ENCODE peak calls at places on chromosomes 13 and 19, in six cellular contexts. One of them, this sample, is unnamed.

GRCh38 chr13:55345197-55345596 is 1795.5 kb upstream of the PRR20A start:
- DNase-seq in CD8-positive, alpha-beta memory T cell: no peak
- DNase-seq in adrenal gland: no peak
- DNase-seq in iPS-NIHi11: no peak
- DNase-seq in activated naive CD4-positive, alpha-beta T cell: no peak
- DNase-seq in tibial artery: no peak
- DNase-seq in this sample: no peak

GRCh38 chr19:35251456-35251855 is 2.7 kb downstream of the LSR start:
- DNase-seq in activated naive CD4-positive, alpha-beta T cell: no peak
- DNase-seq in tibial artery: no peak
- DNase-seq in adrenal gland: no peak
- DNase-seq in iPS-NIHi11: no peak
- DNase-seq in CD8-positive, alpha-beta memory T cell: no peak
- DNase-seq in this sample: no peak

GRCh38 chr13:108679989-108680388 is 50.6 kb downstream of the MYO16 start:
- DNase-seq in iPS-NIHi11: no peak
- DNase-seq in adrenal gland: no peak
- DNase-seq in tibial artery: no peak
- DNase-seq in activated naive CD4-positive, alpha-beta T cell: no peak
- DNase-seq in CD8-positive, alpha-beta memory T cell: no peak
- DNase-seq in this sample: no peak

GRCh38 chr19:18543814-18544475 is 572 bp upstream of the FKBP8 start:
- DNase-seq in tibial artery: no peak
- DNase-seq in CD8-positive, alpha-beta memory T cell: peak
- DNase-seq in activated naive CD4-positive, alpha-beta T cell: no peak
- DNase-seq in adrenal gland: peak
- DNase-seq in iPS-NIHi11: peak
- DNase-seq in this sample: peak

GRCh38 chr19:14031719-14032480 is at the start of gene IL27RA:
- DNase-seq in activated naive CD4-positive, alpha-beta T cell: peak
- DNase-seq in adrenal gland: peak
- DNase-seq in CD8-positive, alpha-beta memory T cell: peak
- DNase-seq in tibial artery: peak
- DNase-seq in iPS-NIHi11: peak
- DNase-seq in this sample: peak

GRCh38 chr13:79432992-79433391 is 26.9 kb upstream of the RBM26 start:
- DNase-seq in activated naive CD4-positive, alpha-beta T cell: no peak
- DNase-seq in iPS-NIHi11: no peak
- DNase-seq in adrenal gland: no peak
- DNase-seq in CD8-positive, alpha-beta memory T cell: no peak
- DNase-seq in tibial artery: no peak
- DNase-seq in this sample: no peak

GRCh38 chr19:4967738-4968461 is 1.0 kb upstream of the KDM4B start:
- DNase-seq in adrenal gland: no peak
- DNase-seq in iPS-NIHi11: no peak
- DNase-seq in tibial artery: no peak
- DNase-seq in CD8-positive, alpha-beta memory T cell: no peak
- DNase-seq in activated naive CD4-positive, alpha-beta T cell: no peak
- DNase-seq in this sample: no peak

GRCh38 chr19:46665072-46665471 is 4.1 kb upstream of the DACT3 start:
- DNase-seq in activated naive CD4-positive, alpha-beta T cell: no peak
- DNase-seq in iPS-NIHi11: no peak
- DNase-seq in tibial artery: no peak
- DNase-seq in adrenal gland: no peak
- DNase-seq in CD8-positive, alpha-beta memory T cell: no peak
- DNase-seq in this sample: no peak

GRCh38 chr13:98092888-98093287 is 50.0 kb upstream of the FARP1 start:
- DNase-seq in iPS-NIHi11: no peak
- DNase-seq in adrenal gland: no peak
- DNase-seq in activated naive CD4-positive, alpha-beta T cell: no peak
- DNase-seq in tibial artery: no peak
- DNase-seq in CD8-positive, alpha-beta memory T cell: no peak
- DNase-seq in this sample: no peak

GRCh38 chr13:38905081-38905480 is 85.5 kb downstream of the STOML3 start:
- DNase-seq in tibial artery: no peak
- DNase-seq in iPS-NIHi11: no peak
- DNase-seq in adrenal gland: no peak
- DNase-seq in activated naive CD4-positive, alpha-beta T cell: no peak
- DNase-seq in CD8-positive, alpha-beta memory T cell: no peak
- DNase-seq in this sample: no peak

This sample was measured in mesendoderm.